ENCODE peak calls at places on chromosomes 13 and 19, in eight cellular contexts. L, U, I, M, V, Q, R and E are unnamed samples.

GRCh38 chr19:6519289-6519688 is 11.5 kb upstream of the TNFSF9 start:
- DNase-seq in I (no peak), Q (peak; percentile 92), M (peak; percentile 76), V (no peak), U (peak; percentile 42), R (peak; percentile 88), L (peak; percentile 84), E (peak; percentile 63)

GRCh38 chr19:41456342-41456918 is 13.5 kb downstream of the ERICH4 start:
- DNase-seq in M (peak; percentile 31), U (no peak), R (peak; percentile 29), I (no peak), L (peak; percentile 58), V (no peak), Q (peak; percentile 86), E (no peak)

GRCh38 chr13:113109151-113110047 is 3.8 kb downstream of the F7 start:
- DNase-seq in M (no peak), L (no peak), V (peak; percentile 44), I (no peak), R (no peak), Q (no peak), U (no peak), E (no peak)

GRCh38 chr19:40365010-40365409 is 16.5 kb downstream of the PLD3 start:
- DNase-seq in L (no peak), R (no peak), I (no peak), M (no peak), Q (no peak), V (no peak), U (no peak), E (no peak)

GRCh38 chr19:49151339-49152217 is 3.6 kb downstream of the HRC start:
- DNase-seq in I (peak; percentile 40), R (no peak), Q (peak; percentile 72), V (peak; percentile 93), M (peak; percentile 38), L (peak; percentile 42), U (peak; percentile 76), E (peak; percentile 83)

GRCh38 chr19:43489979-43490599 is 14.5 kb downstream of the PHLDB3 start:
- DNase-seq in L (no peak), Q (no peak), I (no peak), R (no peak), M (no peak), U (no peak), V (no peak), E (no peak)

GRCh38 chr13:76512676-76513277 is 373.4 kb downstream of the KCTD12 start:
- DNase-seq in R (peak; percentile 14), Q (peak; percentile 68), L (peak; percentile 50), I (no peak), U (no peak), M (peak; percentile 70), V (no peak), E (peak; percentile 78)

GRCh38 chr13:33536639-33537425 is 251.3 kb upstream of the STARD13 start:
- DNase-seq in V (no peak), I (no peak), L (no peak), M (peak; percentile 67), Q (peak; percentile 25), R (peak; percentile 7), U (no peak), E (no peak)

GRCh38 chr19:2627855-2628254 is 74.6 kb downstream of the GNG7 start:
- DNase-seq in Q (peak; percentile 56), R (no peak), L (no peak), V (no peak), I (no peak), U (no peak), M (peak; percentile 52), E (peak; percentile 36)

GRCh38 chr13:85638265-85638664 is 161.0 kb downstream of the SLITRK6 start:
- DNase-seq in L (no peak), Q (no peak), V (no peak), R (no peak), I (no peak), M (no peak), U (no peak), E (no peak)

GRCh38 chr13:107834268-107834667 is 381.1 kb downstream of the LIG4 start:
- DNase-seq in L (no peak), V (no peak), M (no peak), Q (peak; percentile 72), U (no peak), R (no peak), I (no peak), E (no peak)

GRCh38 chr19:55158848-55159793 is 1.6 kb upstream of the TNNI3 start:
- DNase-seq in I (no peak), R (peak; percentile 93), U (peak; percentile 70), V (peak; percentile 68), Q (peak; percentile 60), L (peak; percentile 45), M (peak; percentile 72), E (peak; percentile 92)

GRCh38 chr19:47095707-47096704 is 17.6 kb downstream of the ZC3H4 start:
- DNase-seq in V (peak; percentile 82), I (no peak), L (no peak), Q (peak; percentile 48), R (peak; percentile 73), M (no peak), U (no peak), E (no peak)

GRCh38 chr19:55348317-55349034 is 6.0 kb downstream of the COX6B2 start:
- DNase-seq in R (no peak), M (no peak), L (no peak), I (no peak), U (no peak), Q (no peak), V (no peak), E (no peak)

GRCh38 chr19:38710416-38710702 is 33.9 kb downstream of the CAPN12 start:
- DNase-seq in L (no peak), R (no peak), V (no peak), U (no peak), Q (no peak), I (no peak), M (no peak), E (no peak)

GRCh38 chr13:48144413-48145035 is 49.6 kb upstream of the MED4 start:
- DNase-seq in I (no peak), V (no peak), R (no peak), M (no peak), L (no peak), U (no peak), Q (peak; percentile 39), E (no peak)

GRCh38 chr19:11767633-11768133 is 883 bp downstream of the ZNF441 start:
- DNase-seq in L (peak; percentile 28), R (peak; percentile 18), V (peak; percentile 64), M (peak; percentile 37), U (peak; percentile 63), I (peak; percentile 36), Q (peak; percentile 76), E (peak; percentile 33)

GRCh38 chr19:44865196-44865767 is 19.2 kb downstream of the NECTIN2 start:
- DNase-seq in Q (no peak), M (no peak), U (no peak), V (no peak), L (no peak), I (no peak), R (no peak), E (no peak)

GRCh38 chr19:901216-902092 is 8.2 kb downstream of the RNU6-9 start:
- DNase-seq in U (no peak), M (no peak), V (peak; percentile 47), Q (no peak), I (no peak), L (no peak), R (no peak), E (no peak)